ENCODE peak calls at places on chromosomes 3 and 15, in eight cellular contexts. I is body of pancreas; L is naive thymus-derived CD4-positive, alpha-beta T cell; K is heart right ventricle; F is dorsolateral prefrontal cortex; P is ovary; B is pancreas; M is psoas muscle. X is an unnamed sample.
A peak's percentile ranks its signal among the peaks of the same experiment; 100 is the strongest.

GRCh38 chr15:39788108-39788507 is 5.5 kb upstream of the FSIP1 start:
- DNase-seq in I (no peak), L (no peak), K (no peak), F (no peak), P (no peak), B (no peak), M (no peak), X (no peak)

GRCh38 chr3:44865272-44866005 is 3.7 kb downstream of the TMEM42 start:
- DNase-seq in I (no peak), L (no peak), K (no peak), F (no peak), P (no peak), B (no peak), M (no peak), X (no peak)

GRCh38 chr15:41513282-41514227 is at the start of gene LTK:
- DNase-seq in I (no peak), L (no peak), K (no peak), F (no peak), P (no peak), B (no peak), M (no peak), X (no peak)

GRCh38 chr3:48222616-48223513 is at the start of gene CAMP:
- DNase-seq in I (peak; percentile 79), L (peak; percentile 36), K (peak; percentile 73), F (no peak), P (no peak), B (no peak), M (peak; percentile 65), X (no peak)

GRCh38 chr15:82850242-82850591 is 40.8 kb downstream of the WHAMM start:
- DNase-seq in I (peak; percentile 57), L (no peak), K (no peak), F (no peak), P (no peak), B (peak; percentile 34), M (no peak), X (no peak)

GRCh38 chr3:147410126-147410517 is 957 bp downstream of the ZIC1 start:
- DNase-seq in I (no peak), L (no peak), K (no peak), F (no peak), P (no peak), B (no peak), M (no peak), X (no peak)

GRCh38 chr3:146594843-146595482 is 10.2 kb downstream of the PLSCR5 start:
- DNase-seq in I (no peak), L (no peak), K (no peak), F (no peak), P (no peak), B (no peak), M (no peak), X (no peak)

GRCh38 chr15:64527263-64527984 is 67.0 kb downstream of the ZNF609 start:
- DNase-seq in I (no peak), L (no peak), K (no peak), F (no peak), P (no peak), B (no peak), M (no peak), X (no peak)

GRCh38 chr3:49554639-49555265 is 475 bp downstream of the BSN start:
- DNase-seq in I (peak; percentile 54), L (peak; percentile 58), K (peak; percentile 72), F (no peak), P (peak; percentile 70), B (peak; percentile 54), M (peak; percentile 62), X (no peak)

GRCh38 chr3:100852882-100853281 is 140.3 kb downstream of the ABI3BP start:
- DNase-seq in I (no peak), L (no peak), K (no peak), F (no peak), P (no peak), B (no peak), M (no peak), X (no peak)

GRCh38 chr3:160885791-160886286 is 129.8 kb downstream of the PPM1L start:
- DNase-seq in I (peak; percentile 54), L (no peak), K (peak; percentile 74), F (peak; percentile 86), P (peak; percentile 69), B (peak; percentile 18), M (peak; percentile 89), X (no peak)

GRCh38 chr15:44427756-44428724 is 611 bp downstream of the CTDSPL2 start:
- DNase-seq in I (peak; percentile 71), L (no peak), K (no peak), F (no peak), P (no peak), B (no peak), M (no peak), X (no peak)

GRCh38 chr15:98904466-98905048 is 103.0 kb downstream of the PGPEP1L start:
- DNase-seq in I (no peak), L (no peak), K (no peak), F (peak; percentile 64), P (no peak), B (no peak), M (no peak), X (no peak)

DNA sequence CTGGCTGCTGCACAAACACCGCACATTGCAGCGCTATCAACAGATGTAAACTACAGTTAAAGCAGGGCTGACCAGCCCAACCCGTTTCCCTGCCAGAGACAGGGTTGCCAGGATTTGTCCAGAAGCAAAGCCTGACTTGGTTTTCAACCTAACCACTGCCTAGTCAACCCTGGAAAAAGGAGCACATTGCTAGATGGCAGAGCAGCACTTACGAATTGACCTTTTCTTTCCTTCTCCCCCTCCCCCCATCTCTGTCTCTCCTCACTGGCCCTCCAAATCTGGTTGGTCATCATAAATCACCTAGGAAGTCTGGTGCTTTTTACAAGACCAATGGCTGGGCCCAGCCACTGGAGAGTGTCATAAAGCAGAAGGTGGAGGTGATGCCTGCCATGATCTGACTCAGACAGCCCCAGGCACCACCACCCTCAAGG is 51.3 kb downstream of the ABCC5 start:
- DNase-seq in I (no peak), L (no peak), K (no peak), F (no peak), P (no peak), B (no peak), M (no peak), X (no peak)
- H3K27ac ChIP-seq in I (no peak overlapping the region), L (no peak overlapping the region), K (no peak overlapping the region), F (no peak overlapping the region), P (no peak overlapping the region), B (no peak overlapping the region), M (no peak overlapping the region), X (no peak overlapping the region)

DNA sequence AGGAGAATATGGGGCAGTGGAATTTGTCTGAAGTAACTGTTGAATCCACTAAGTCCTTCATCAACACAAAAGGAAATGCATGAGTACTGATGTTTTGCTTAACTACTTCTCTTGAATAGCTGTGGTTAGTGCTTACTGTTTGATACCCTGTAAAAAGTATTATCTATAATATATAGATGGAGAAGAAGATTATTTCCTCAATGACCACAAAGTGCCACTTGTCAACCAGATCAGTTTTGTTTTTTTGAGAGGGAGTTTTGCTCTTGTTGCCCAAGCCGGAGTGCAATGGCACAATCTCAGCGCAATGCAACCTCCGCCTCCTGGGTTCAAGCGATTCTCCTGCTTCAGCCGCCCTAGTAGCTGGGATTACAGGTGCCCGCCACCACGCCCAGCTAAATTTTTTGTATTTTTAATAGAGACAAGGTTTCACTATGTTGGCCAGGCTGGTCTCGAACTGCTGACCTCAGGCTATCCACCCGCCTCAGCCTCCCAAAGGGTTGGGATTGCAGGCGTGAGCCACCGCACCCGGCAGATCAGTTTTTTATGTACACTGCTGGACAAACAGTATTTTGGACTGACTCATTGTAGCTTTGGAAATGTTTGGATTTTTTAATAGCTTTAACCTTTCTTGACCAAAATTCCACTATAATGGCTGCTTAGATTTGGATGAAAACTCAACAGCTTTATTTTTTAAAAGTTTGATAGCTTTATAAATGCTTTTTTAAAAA is 1.5 kb upstream of the RPLP1 start:
- DNase-seq in I (no peak), L (no peak), K (no peak), F (no peak), P (no peak), B (no peak), M (no peak), X (no peak)
- H3K27ac ChIP-seq in I (no peak overlapping the region), L (peak overlapping the region; percentile 84), K (no peak overlapping the region), F (no peak overlapping the region), P (peak overlapping the region; percentile 79), B (no peak overlapping the region), M (no peak overlapping the region), X (no peak overlapping the region)

DNA sequence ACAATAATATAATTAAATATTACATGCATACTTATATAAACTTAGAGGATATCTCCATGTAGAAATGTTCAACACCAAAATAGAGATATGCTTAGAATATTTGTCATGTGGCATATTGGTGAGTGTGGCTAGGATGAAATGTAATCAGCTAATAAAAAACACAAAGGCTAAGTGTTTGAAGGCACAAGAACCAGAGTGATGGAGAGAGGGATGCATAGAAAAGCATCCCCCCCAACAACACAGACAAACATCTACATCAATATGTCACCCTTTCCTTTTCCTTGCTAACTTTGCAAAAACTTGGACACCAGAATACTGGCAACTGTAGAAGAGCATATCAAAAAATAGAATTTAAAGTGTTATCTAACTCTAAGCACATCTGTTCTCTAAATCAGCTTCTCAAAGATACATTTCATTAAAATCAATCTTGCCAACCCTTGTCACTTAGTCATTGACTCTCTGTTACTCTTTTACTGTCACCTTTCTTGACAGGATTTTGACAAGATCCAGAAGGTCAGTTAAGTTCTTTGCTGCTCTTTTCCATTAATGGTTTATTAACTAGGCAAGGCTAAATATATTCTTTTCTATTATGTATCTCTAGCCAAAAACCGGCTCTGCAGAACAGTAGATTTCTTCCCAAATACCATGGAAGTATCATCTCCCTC is 695.9 kb downstream of the OTOL1 start:
- DNase-seq in I (no peak), L (no peak), K (no peak), F (no peak), P (no peak), B (no peak), M (no peak), X (no peak)
- H3K27ac ChIP-seq in I (no peak overlapping the region), L (no peak overlapping the region), K (no peak overlapping the region), F (no peak overlapping the region), P (no peak overlapping the region), B (no peak overlapping the region), M (no peak overlapping the region), X (no peak overlapping the region)

GRCh38 chr3:25493786-25494185 is 65.7 kb downstream of the RARB start:
- DNase-seq in I (no peak), L (no peak), K (no peak), F (no peak), P (no peak), B (no peak), M (no peak), X (no peak)

GRCh38 chr3:25495304-25495703 is 67.2 kb downstream of the RARB start:
- DNase-seq in I (no peak), L (no peak), K (no peak), F (no peak), P (no peak), B (no peak), M (no peak), X (no peak)

GRCh38 chr3:25489858-25490591 is 62.0 kb downstream of the RARB start:
- DNase-seq in I (no peak), L (no peak), K (no peak), F (no peak), P (no peak), B (no peak), M (no peak), X (no peak)

GRCh38 chr3:25495726-25496125 is 67.7 kb downstream of the RARB start:
- DNase-seq in I (no peak), L (no peak), K (no peak), F (no peak), P (no peak), B (no peak), M (no peak), X (no peak)

DNA sequence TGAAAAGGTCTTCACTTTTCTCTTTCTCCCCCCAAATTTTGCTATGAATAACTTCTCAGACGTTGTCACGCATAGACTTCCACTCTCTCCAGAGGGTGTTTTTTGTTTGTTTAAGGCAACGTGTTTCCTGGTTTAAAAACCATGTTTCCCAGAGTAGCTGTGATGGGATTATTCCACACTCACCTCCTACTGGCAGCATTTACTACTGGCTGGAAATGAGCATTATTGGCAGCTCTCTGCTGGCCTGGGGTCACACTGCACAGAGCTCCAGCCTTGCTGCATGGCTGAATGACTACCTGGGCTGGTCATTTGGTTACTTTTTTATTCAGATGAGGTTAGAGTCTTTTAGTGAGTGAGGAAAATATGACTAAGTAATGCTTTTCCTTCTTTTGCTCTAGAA is 65.2 kb downstream of the RARB start:
- DNase-seq in I (no peak), L (no peak), K (no peak), F (no peak), P (no peak), B (no peak), M (no peak), X (no peak)
- H3K27ac ChIP-seq in I (no peak overlapping the region), L (no peak overlapping the region), K (no peak overlapping the region), F (no peak overlapping the region), P (no peak overlapping the region), B (no peak overlapping the region), M (no peak overlapping the region), X (no peak overlapping the region)